ENCODE peak calls at places on chromosome 14, in seven cellular contexts. R is amniotic stem cell, M is NCI-H1436, V is NCI-H345, D is AG04450, J is SJSA1, I is GM04503. G is an unnamed sample.

GRCh38 chr14:55721353-55721752 is 141.3 kb downstream of the KTN1 start:
- DNase-seq in R (no peak), M (no peak), V (no peak), D (no peak), J (peak), I (peak), G (peak)

GRCh38 chr14:95467657-95468056 is 48.8 kb downstream of the SYNE3 start:
- DNase-seq in R (no peak), M (no peak), V (peak), D (no peak), J (no peak), I (no peak), G (no peak)

GRCh38 chr14:90544566-90544965 is 147.7 kb downstream of the CALM1 start:
- DNase-seq in R (no peak), M (no peak), V (peak), D (no peak), J (no peak), I (no peak), G (no peak)

GRCh38 chr14:58640959-58641358 is 3.2 kb downstream of the DACT1 start:
- DNase-seq in R (no peak), M (no peak), V (no peak), D (no peak), J (no peak), I (no peak), G (no peak)

GRCh38 chr14:56514663-56515371 is 64.8 kb upstream of the TMEM260 start:
- DNase-seq in R (no peak), M (no peak), V (no peak), D (no peak), J (no peak), I (no peak), G (no peak)

GRCh38 chr14:55121146-55121545 is 7.9 kb upstream of the LGALS3 start:
- DNase-seq in R (no peak), M (no peak), V (no peak), D (no peak), J (no peak), I (no peak), G (no peak)

GRCh38 chr14:93155667-93156066 is 29.0 kb downstream of the MOAP1 start:
- DNase-seq in R (no peak), M (no peak), V (no peak), D (no peak), J (no peak), I (no peak), G (no peak)

GRCh38 chr14:34502826-34503225 is 36.7 kb downstream of the EAPP start:
- DNase-seq in R (no peak), M (no peak), V (no peak), D (no peak), J (peak), I (no peak), G (no peak)

GRCh38 chr14:52848626-52849025 is 57.2 kb upstream of the GNPNAT1 start:
- DNase-seq in R (no peak), M (no peak), V (no peak), D (no peak), J (no peak), I (peak), G (peak)

GRCh38 chr14:75399819-75400678 is 27.8 kb upstream of the JDP2 start:
- DNase-seq in R (no peak), M (peak), V (peak), D (no peak), J (no peak), I (no peak), G (no peak)

GRCh38 chr14:103724116-103724515 is 8.5 kb downstream of the ZFYVE21 start:
- DNase-seq in R (no peak), M (no peak), V (no peak), D (no peak), J (no peak), I (no peak), G (no peak)

GRCh38 chr14:87745507-87746118 is 247.4 kb downstream of the GALC start:
- DNase-seq in R (no peak), M (peak), V (peak), D (no peak), J (no peak), I (no peak), G (no peak)

GRCh38 chr14:99730876-99731351 is 46.8 kb downstream of the CYP46A1 start:
- DNase-seq in R (no peak), M (no peak), V (no peak), D (no peak), J (no peak), I (no peak), G (no peak)

GRCh38 chr14:103014466-103015319 is 42.7 kb downstream of the CDC42BPB start:
- DNase-seq in R (no peak), M (peak), V (peak), D (no peak), J (peak), I (no peak), G (no peak)

GRCh38 chr14:68423686-68424085 is 369.2 kb downstream of the ZFP36L1 start:
- DNase-seq in R (no peak), M (no peak), V (no peak), D (no peak), J (no peak), I (no peak), G (no peak)

GRCh38 chr14:87772854-87773253 is 220.1 kb downstream of the GALC start:
- DNase-seq in R (no peak), M (no peak), V (no peak), D (no peak), J (no peak), I (no peak), G (no peak)

GRCh38 chr14:67420102-67420739 is 8.3 kb upstream of the PLEK2 start:
- DNase-seq in R (no peak), M (peak), V (no peak), D (no peak), J (no peak), I (no peak), G (no peak)

GRCh38 chr14:76908834-76909233 is 82.6 kb downstream of the LRRC74A start:
- DNase-seq in R (no peak), M (no peak), V (no peak), D (no peak), J (no peak), I (no peak), G (no peak)

GRCh38 chr14:50425816-50426215 is 29.1 kb upstream of the CDKL1 start:
- DNase-seq in R (no peak), M (no peak), V (no peak), D (peak), J (no peak), I (no peak), G (no peak)

GRCh38 chr14:104732355-104732804 is 8.4 kb downstream of the ADSS1 start:
- DNase-seq in R (no peak), M (no peak), V (no peak), D (no peak), J (no peak), I (no peak), G (no peak)

GRCh38 chr14:36660736-36661505 is 739 bp upstream of the PAX9 start:
- DNase-seq in R (no peak), M (peak), V (peak), D (no peak), J (no peak), I (no peak), G (no peak)

GRCh38 chr14:88289996-88290395 is 33.1 kb downstream of the KCNK10 start:
- DNase-seq in R (no peak), M (no peak), V (no peak), D (no peak), J (no peak), I (no peak), G (no peak)

GRCh38 chr14:92846162-92846897 is 52.2 kb downstream of the GOLGA5 start:
- DNase-seq in R (peak), M (no peak), V (no peak), D (no peak), J (no peak), I (peak), G (no peak)

GRCh38 chr14:96803958-96804357 is 6.8 kb downstream of the VRK1 start:
- DNase-seq in R (no peak), M (no peak), V (no peak), D (no peak), J (no peak), I (no peak), G (no peak)

GRCh38 chr14:103973354-103973753 is 31.0 kb upstream of the RD3L start:
- DNase-seq in R (no peak), M (no peak), V (no peak), D (no peak), J (peak), I (no peak), G (no peak)

GRCh38 chr14:23286904-23287479 is 1.1 kb upstream of the HOMEZ start:
- DNase-seq in R (no peak), M (no peak), V (no peak), D (no peak), J (no peak), I (no peak), G (no peak)

GRCh38 chr14:24130717-24131548 is 474 bp downstream of the FITM1 start:
- DNase-seq in R (no peak), M (no peak), V (no peak), D (no peak), J (no peak), I (no peak), G (no peak)

GRCh38 chr14:75306917-75307699 is 28.5 kb downstream of the FOS start:
- DNase-seq in R (no peak), M (peak), V (peak), D (no peak), J (no peak), I (no peak), G (no peak)

GRCh38 chr14:97156705-97157104 is 359.5 kb downstream of the VRK1 start:
- DNase-seq in R (no peak), M (no peak), V (no peak), D (no peak), J (no peak), I (no peak), G (no peak)

GRCh38 chr14:101071493-101071891 is 168.0 kb upstream of the RTL1 start:
- DNase-seq in R (no peak), M (no peak), V (no peak), D (no peak), J (no peak), I (no peak), G (no peak)

GRCh38 chr14:24813089-24813815 is 179.3 kb upstream of the GZMB start:
- DNase-seq in R (no peak), M (no peak), V (no peak), D (no peak), J (no peak), I (no peak), G (no peak)

GRCh38 chr14:92724516-92725340 is 23.7 kb downstream of the LGMN start:
- DNase-seq in R (no peak), M (no peak), V (no peak), D (no peak), J (no peak), I (no peak), G (no peak)

GRCh38 chr14:23492618-23493272 is 23.2 kb downstream of the NGDN start:
- DNase-seq in R (no peak), M (no peak), V (no peak), D (no peak), J (no peak), I (peak), G (no peak)

G was measured in AG09319.